ENCODE peak calls at places on chromosome 16, in five cellular contexts. L is A549; N is thoracic aorta; U is CD4-positive, alpha-beta memory T cell; B is GM23338. A is an unnamed sample.

GRCh38 chr16:9495824-9496223 is 404.4 kb downstream of the HAPSTR1 start:
- DNase-seq in L (no peak), N (no peak), U (no peak), B (no peak), A (no peak)

GRCh38 chr16:66662445-66663194 is 33.9 kb downstream of the CMTM4 start:
- DNase-seq in B (peak), N (no peak), U (no peak), L (peak), A (no peak)

GRCh38 chr16:46830417-46830901 is 521 bp downstream of the C16orf87 start:
- DNase-seq in N (no peak), U (no peak), B (peak), L (peak), A (no peak)

GRCh38 chr16:55294129-55294528 is 29.9 kb upstream of the IRX6 start:
- DNase-seq in N (no peak), L (no peak), B (peak), U (no peak), A (no peak)

GRCh38 chr16:67268136-67268579 is 11.2 kb upstream of the PLEKHG4 start:
- DNase-seq in B (no peak), L (peak), N (no peak), U (no peak), A (peak)

GRCh38 chr16:81488687-81489411 is 44.2 kb downstream of the CMIP start:
- DNase-seq in L (no peak), U (no peak), B (no peak), N (no peak), A (no peak)

GRCh38 chr16:27628216-27628945 is 78.4 kb downstream of the KATNIP start:
- DNase-seq in N (no peak), L (no peak), B (peak), U (no peak), A (no peak)

GRCh38 chr16:22614271-22614947 is 103.7 kb downstream of the NPIPB5 start:
- DNase-seq in B (no peak), U (no peak), L (peak), N (no peak), A (no peak)

GRCh38 chr16:84738255-84739038 is 38.6 kb downstream of the USP10 start:
- DNase-seq in N (no peak), U (peak), L (peak), B (peak), A (peak)

GRCh38 chr16:56372938-56373337 is 52.4 kb downstream of the AMFR start:
- DNase-seq in B (peak), L (no peak), N (no peak), U (no peak), A (no peak)
- H3K27ac ChIP-seq in B (no peak), L (no peak), N (no peak), U (no peak), A (no peak)

GRCh38 chr16:80327740-80328139 is 213.1 kb upstream of the DYNLRB2 start:
- DNase-seq in B (no peak), L (no peak), N (no peak), U (no peak), A (no peak)
- H3K4me3 ChIP-seq in B (no peak), L (no peak), N (no peak), U (no peak), A (no peak)

GRCh38 chr16:57825298-57826039 is 23.2 kb upstream of the KIFC3 start:
- DNase-seq in L (no peak), U (no peak), B (no peak), N (no peak), A (no peak)

GRCh38 chr16:57824880-57825279 is 22.6 kb upstream of the KIFC3 start:
- DNase-seq in U (no peak), N (no peak), B (peak), L (no peak), A (no peak)

GRCh38 chr16:57826040-57826434 is 23.7 kb upstream of the KIFC3 start:
- DNase-seq in L (no peak), B (no peak), U (no peak), N (no peak), A (no peak)

GRCh38 chr16:57828272-57829161 is 26.2 kb upstream of the KIFC3 start:
- DNase-seq in N (no peak), L (no peak), U (no peak), B (peak), A (no peak)

DNA sequence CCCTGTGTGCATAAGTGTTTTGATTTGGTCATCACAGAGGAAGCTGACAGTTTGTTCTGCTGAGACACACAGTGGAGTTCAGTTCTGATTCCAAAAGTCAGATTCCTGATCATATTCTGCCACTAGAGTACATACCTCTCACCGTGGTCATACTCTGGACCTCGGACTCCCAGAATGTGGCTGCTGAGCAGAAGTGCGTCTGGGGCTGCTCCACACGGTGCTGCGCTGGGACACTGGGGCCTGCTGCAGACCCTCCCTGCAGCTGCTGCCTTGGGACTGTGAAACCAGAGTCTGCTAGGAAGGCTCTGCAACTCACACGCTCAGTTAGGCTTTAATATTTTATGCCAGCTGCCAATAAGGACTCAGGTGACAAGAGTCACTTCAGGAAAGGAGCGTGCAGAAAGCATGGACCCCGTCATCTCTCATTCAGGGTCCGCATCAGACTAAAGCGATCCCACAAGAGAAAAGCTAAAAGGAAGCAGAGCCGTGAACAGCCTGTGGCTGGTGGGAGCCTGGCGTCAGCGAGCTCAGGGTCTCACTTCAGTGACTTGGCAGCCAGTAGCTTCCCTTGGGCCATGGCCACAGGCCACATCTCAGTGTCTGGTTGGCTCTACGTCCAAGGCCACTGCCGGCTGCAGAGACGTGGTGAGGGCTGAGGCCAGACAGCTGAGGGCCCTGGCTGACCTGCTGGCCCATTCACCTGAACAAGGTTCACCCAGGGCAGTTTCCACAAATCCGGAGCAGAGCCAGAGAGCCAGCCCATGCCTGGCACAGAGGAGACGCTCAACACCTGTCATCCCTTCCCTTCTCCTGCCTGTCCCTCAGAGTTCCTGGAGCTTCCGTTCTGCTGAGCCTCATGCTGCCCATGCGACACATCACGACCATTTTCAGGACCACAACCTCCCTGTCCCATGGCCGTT is 24.7 kb upstream of the KIFC3 start:
- DNase-seq in N (no peak), L (no peak), U (no peak), B (no peak), A (no peak)
- H3K27ac ChIP-seq in N (peak), L (peak), U (no peak), B (no peak), A (no peak)

DNA sequence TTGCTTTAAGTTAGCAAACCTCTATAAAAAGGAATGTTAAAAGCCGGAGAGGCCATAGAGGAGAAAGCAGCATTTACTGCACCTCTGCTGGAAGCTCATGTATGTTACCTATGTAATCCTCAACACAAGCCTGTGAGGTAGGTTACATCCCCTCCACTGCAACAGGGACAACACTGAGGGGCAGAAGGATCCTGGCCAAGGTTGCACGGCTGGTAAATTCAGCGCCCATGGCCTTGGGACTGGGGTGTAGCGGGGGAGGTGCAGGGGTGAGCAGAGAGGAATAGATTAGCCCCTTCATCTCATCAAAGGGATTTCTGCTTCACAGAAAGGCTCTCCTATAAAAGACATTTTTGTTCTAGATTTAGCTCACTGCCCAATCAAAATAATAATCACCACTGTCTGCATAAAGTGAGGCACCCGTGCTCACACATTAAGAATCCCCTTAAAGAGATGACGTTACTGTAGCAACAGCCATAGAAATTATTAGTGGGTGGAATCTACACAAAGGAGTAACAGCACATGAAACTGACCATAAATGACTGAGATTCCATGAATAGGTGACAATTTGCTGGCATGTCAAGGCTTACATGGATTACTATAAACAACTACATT is 3.3 kb downstream of the ZCCHC14 start:
- DNase-seq in B (no peak), N (no peak), L (no peak), U (no peak), A (no peak)
- H3K4me3 ChIP-seq in B (peak), N (peak), L (no peak), U (no peak), A (no peak)

GRCh38 chr16:29985271-29985811 is 10.1 kb downstream of the HIRIP3 start:
- DNase-seq in L (no peak), N (no peak), U (no peak), B (no peak), A (no peak)
- H3K27ac ChIP-seq in L (no peak), N (no peak), U (no peak), B (no peak), A (no peak)

DNA sequence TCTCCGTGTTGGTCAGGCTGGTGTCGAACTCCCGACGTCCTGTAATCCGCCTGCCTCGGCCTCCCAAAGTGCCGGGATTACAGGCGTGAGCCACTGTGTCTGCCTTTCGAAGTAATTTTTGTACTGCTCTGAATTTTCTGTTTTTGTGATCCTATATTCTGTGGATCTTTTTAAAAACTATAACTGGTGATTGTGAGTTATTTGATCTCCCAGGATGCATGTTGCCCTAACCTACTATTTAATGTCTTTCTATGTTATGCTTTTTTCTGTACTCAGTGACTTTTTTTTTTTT is 2.5 kb downstream of the RSPRY1 start:
- DNase-seq in L (no peak), U (no peak), N (no peak), B (no peak), A (no peak)
- H3K4me3 ChIP-seq in L (no peak), U (no peak), N (no peak), B (no peak), A (no peak)

DNA sequence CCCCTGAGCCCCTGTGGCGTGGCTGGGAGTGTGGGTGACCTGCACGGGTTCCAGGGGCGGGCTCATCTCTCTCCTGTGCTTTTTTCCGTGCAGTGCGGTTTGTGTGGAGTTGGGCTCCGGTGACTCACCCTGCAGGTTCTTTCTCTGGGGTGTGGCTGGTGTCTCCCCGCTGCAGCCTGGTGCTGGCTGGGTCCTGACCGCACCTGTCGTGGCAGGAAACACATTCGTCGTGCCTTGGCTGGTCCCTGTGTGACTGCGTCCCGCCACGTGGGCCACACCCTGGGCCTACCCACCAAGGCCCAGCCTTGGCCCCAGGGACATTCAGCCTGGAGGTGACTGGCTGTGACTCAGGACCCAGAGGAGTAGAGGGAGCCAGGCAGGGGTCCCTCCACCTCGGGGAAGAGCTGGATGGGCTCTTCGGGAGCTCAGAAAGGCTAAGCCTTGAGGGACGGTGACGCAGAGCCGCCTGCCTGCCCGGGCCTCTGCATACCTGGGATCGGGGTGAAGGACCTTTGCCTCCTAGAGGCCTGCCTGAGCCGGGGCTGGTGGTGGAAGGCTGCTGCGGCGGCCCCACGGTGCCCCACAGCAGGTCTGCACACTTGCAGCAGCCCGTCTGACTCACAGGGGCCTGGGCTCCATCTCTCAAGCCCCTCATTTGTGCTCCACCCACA is 7.8 kb downstream of the TRAF7 start:
- DNase-seq in N (no peak), B (no peak), L (no peak), U (no peak), A (no peak)
- H3K27ac ChIP-seq in N (no peak), B (peak), L (no peak), U (no peak), A (no peak)

GRCh38 chr16:75555707-75556512 is at the start of gene TMEM231:
- DNase-seq in B (peak), U (peak), L (peak), N (peak), A (peak)
- H3K4me3 ChIP-seq in B (peak), U (peak), L (peak), N (peak), A (peak)

GRCh38 chr16:68358951-68359350 is 48.1 kb downstream of the PRMT7 start:
- DNase-seq in L (no peak), B (no peak), N (no peak), U (no peak), A (no peak)
- H3K27ac ChIP-seq in L (no peak), B (no peak), N (no peak), U (no peak), A (no peak)